ENCODE peak calls at places on chromosomes 11 and 22, in five cellular contexts. D is H9, V is trophoblast cell, R is mesenchymal stem cell, G is H1. W is an unnamed sample.

GRCh38 chr22:39388261-39389011 is 11.1 kb upstream of the TAB1 start:
- DNase-seq in G (peak; percentile 94), V (peak; percentile 78), R (peak; percentile 88), D (peak; percentile 98), W (peak; percentile 86)

GRCh38 chr22:40628354-40629042 is 8.0 kb downstream of the MRTFA start:
- DNase-seq in D (no peak), V (no peak), R (peak; percentile 34), G (no peak), W (no peak)

GRCh38 chr11:60363542-60364525 is 14.5 kb upstream of the MS4A7 start:
- DNase-seq in R (peak; percentile 68), D (peak; percentile 62), V (peak; percentile 69), G (peak; percentile 77), W (peak; percentile 72)

GRCh38 chr22:23199159-23199558 is 18.9 kb downstream of the BCR start:
- DNase-seq in D (peak; percentile 29), R (no peak), G (no peak), V (no peak), W (no peak)

GRCh38 chr11:65431452-65432132 is 9.0 kb downstream of the NEAT1 start:
- DNase-seq in V (no peak), G (no peak), D (no peak), R (peak; percentile 81), W (no peak)

GRCh38 chr11:83424376-83425136 is 138.4 kb upstream of the CCDC90B start:
- DNase-seq in G (no peak), D (no peak), R (no peak), V (no peak), W (no peak)

GRCh38 chr11:293293-293851 is 4.4 kb downstream of the PGGHG start:
- DNase-seq in G (no peak), R (no peak), V (no peak), D (no peak), W (no peak)

GRCh38 chr11:10454902-10455631 is at the start of gene AMPD3:
- DNase-seq in G (peak; percentile 45), R (peak; percentile 99), D (peak; percentile 30), V (peak; percentile 42), W (no peak)

GRCh38 chr22:39290724-39291161 is 28.7 kb downstream of the RPL3 start:
- DNase-seq in V (peak; percentile 93), G (no peak), D (peak; percentile 57), R (peak; percentile 89), W (no peak)

GRCh38 chr22:39205344-39206021 is 39.3 kb downstream of the PDGFB start:
- DNase-seq in V (peak; percentile 53), D (peak; percentile 33), R (peak; percentile 81), G (no peak), W (no peak)

GRCh38 chr11:71537537-71537936 is 288 bp upstream of the KRTAP5-8 start:
- DNase-seq in V (no peak), D (no peak), R (no peak), G (peak; percentile 40), W (no peak)

GRCh38 chr11:75400110-75400865 is 970 bp downstream of the RPS3 start:
- DNase-seq in G (no peak), V (no peak), R (peak; percentile 46), D (no peak), W (no peak)

GRCh38 chr11:17767914-17768313 is 33.3 kb downstream of the KCNC1 start:
- DNase-seq in D (no peak), R (no peak), G (no peak), V (no peak), W (no peak)

GRCh38 chr22:39994566-39995345 is at the start of gene FAM83F:
- DNase-seq in D (peak; percentile 74), V (peak; percentile 24), R (peak; percentile 8), G (peak; percentile 79), W (no peak)

GRCh38 chr22:40043086-40043485 is 48.3 kb downstream of the FAM83F start:
- DNase-seq in R (no peak), G (no peak), D (no peak), V (no peak), W (no peak)

GRCh38 chr22:34800265-34800664 is 265.7 kb upstream of the ISX start:
- DNase-seq in R (peak; percentile 6), D (no peak), G (no peak), V (no peak), W (no peak)

GRCh38 chr11:47259178-47259977 is 1.6 kb downstream of the NR1H3 start:
- DNase-seq in R (peak; percentile 65), D (peak; percentile 82), V (peak; percentile 61), G (peak; percentile 85), W (no peak)

GRCh38 chr11:8584511-8584910 is 9.5 kb downstream of the STK33 start:
- DNase-seq in D (no peak), V (no peak), R (no peak), G (no peak), W (no peak)

GRCh38 chr11:72226701-72227100 is 2.1 kb downstream of the INPPL1 start:
- DNase-seq in R (no peak), D (peak; percentile 13), V (no peak), G (peak; percentile 38), W (no peak)

GRCh38 chr11:91967018-91967715 is 257.5 kb upstream of the FAT3 start:
- DNase-seq in D (no peak), V (no peak), R (no peak), G (no peak), W (no peak)
- H2BK12ac ChIP-seq in D (no peak overlapping the region), V (no peak overlapping the region), R (no peak overlapping the region), G (no peak overlapping the region), W (no peak overlapping the region)

DNA sequence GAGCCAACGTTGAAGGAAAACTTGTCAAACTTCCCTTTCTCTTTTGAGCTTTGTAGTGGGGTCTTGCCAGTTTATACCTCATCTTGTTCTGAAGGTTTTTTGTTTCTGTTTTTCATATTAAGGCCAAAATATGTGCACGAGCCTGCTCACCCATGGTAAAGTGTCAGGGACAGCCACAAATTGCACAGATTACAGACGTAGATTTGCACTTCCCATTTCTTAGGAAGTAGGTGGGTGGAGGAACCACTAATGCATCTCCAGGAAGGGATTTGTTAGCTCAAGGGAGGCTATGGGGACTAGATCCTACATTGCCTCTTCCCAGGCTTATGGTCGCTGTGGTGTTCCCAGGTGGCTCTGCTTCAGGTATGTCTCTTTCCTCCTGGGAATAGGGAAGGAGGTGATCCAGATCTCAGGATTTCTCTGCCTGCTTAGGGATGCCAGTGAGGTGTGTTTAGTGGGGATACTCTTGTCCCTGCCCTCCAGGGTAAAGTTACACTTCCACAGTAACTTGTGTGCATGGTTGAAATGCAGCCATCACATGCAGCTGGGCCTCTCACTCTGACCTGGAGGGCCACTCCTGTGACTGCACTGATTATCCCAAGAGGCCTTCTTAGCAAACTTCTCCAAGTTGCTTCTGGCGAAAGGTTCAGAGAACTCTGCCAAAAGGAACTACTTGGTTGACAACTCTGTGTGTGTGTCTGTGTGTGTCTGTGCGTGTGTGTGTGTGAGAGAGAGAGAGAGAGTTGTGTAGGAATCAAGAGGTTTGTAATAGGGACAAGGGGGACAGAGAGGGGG is 9.8 kb downstream of the PPFIBP2 start:
- DNase-seq in G (no peak), D (no peak), R (no peak), V (no peak), W (no peak)
- H2BK12ac ChIP-seq in G (no peak overlapping the region), D (no peak overlapping the region), R (no peak overlapping the region), V (no peak overlapping the region), W (no peak overlapping the region)

GRCh38 chr22:47933891-47934290 is 1171.4 kb downstream of the TBC1D22A start:
- DNase-seq in R (no peak), D (no peak), G (no peak), V (no peak), W (no peak)
- H2BK12ac ChIP-seq in R (no peak overlapping the region), D (no peak overlapping the region), G (no peak overlapping the region), V (no peak overlapping the region), W (no peak overlapping the region)

DNA sequence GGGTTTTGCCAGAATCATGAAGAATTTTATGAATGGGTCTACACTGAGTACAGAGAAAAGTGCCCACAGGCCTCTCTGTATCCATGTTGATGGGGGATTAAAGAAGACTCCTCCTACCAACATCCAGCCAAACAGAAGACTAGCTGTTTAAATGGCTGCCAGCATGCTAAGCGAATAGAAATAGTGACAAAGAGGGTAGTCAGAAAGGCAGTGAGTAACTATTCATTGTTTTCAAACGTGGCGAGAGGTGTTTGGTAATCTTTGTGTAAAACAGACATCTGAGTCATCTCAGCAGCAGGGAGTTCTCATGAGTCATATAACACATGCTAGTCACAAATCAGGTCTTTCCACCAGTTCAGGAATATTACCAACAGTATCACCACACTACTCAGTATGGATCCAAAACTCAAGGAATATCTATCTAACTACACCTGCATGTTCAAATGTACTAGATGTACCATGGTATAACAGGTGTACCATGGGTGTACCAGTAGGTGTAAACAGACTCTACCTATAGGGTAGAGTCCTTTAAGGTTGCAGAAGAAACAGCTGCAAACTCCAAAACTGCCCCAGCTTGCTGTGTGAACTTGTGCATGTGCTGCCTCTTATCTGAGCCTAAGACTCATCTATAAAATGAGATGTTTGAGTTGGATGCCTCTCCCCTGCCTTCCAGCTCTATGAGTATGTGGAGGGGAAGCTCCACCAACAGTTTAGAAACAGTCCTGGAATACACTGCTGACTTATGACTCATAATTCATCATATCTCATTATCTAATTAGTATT is 82.0 kb downstream of the SLC1A2 start:
- DNase-seq in G (no peak), R (peak; percentile 98), V (peak; percentile 87), D (no peak), W (no peak)
- H2BK12ac ChIP-seq in G (no peak overlapping the region), R (no peak overlapping the region), V (no peak overlapping the region), D (no peak overlapping the region), W (no peak overlapping the region)

GRCh38 chr11:116821050-116821918 is 1.8 kb downstream of the APOA4 start:
- DNase-seq in G (no peak), R (no peak), V (no peak), D (no peak), W (no peak)
- H2BK12ac ChIP-seq in G (no peak overlapping the region), R (no peak overlapping the region), V (no peak overlapping the region), D (no peak overlapping the region), W (peak overlapping the region; percentile 58)